ENCODE peak calls at places on chromosomes 16 and 17, in six cellular contexts. One of them, this sample, is unnamed.
A peak's percentile ranks its signal among the peaks of the same experiment; 100 is the strongest.

GRCh38 chr17:37833237-37833859 is 88.5 kb upstream of the HNF1B start:
- DNase-seq in kidney: no peak
- DNase-seq in cardiac muscle cell: no peak
- DNase-seq in transverse colon: peak; percentile 15
- DNase-seq in HCT116: no peak
- DNase-seq in astrocyte of the cerebellum: no peak
- DNase-seq in this sample: no peak

GRCh38 chr16:48000622-48001021 is 155.2 kb downstream of the ABCC12 start:
- DNase-seq in kidney: no peak
- DNase-seq in cardiac muscle cell: no peak
- DNase-seq in transverse colon: no peak
- DNase-seq in HCT116: no peak
- DNase-seq in astrocyte of the cerebellum: no peak
- DNase-seq in this sample: no peak

GRCh38 chr17:47917581-47917980 is 21.5 kb downstream of the SP2 start:
- DNase-seq in kidney: no peak
- DNase-seq in cardiac muscle cell: no peak
- DNase-seq in transverse colon: no peak
- DNase-seq in HCT116: no peak
- DNase-seq in astrocyte of the cerebellum: no peak
- DNase-seq in this sample: no peak

GRCh38 chr16:13895516-13895915 is 24.4 kb upstream of the ERCC4 start:
- DNase-seq in kidney: no peak
- DNase-seq in cardiac muscle cell: no peak
- DNase-seq in transverse colon: no peak
- DNase-seq in HCT116: no peak
- DNase-seq in astrocyte of the cerebellum: no peak
- DNase-seq in this sample: no peak

GRCh38 chr16:71407731-71408130 is 34.1 kb downstream of the TLE7 start:
- DNase-seq in kidney: no peak
- DNase-seq in cardiac muscle cell: no peak
- DNase-seq in transverse colon: no peak
- DNase-seq in HCT116: no peak
- DNase-seq in astrocyte of the cerebellum: no peak
- DNase-seq in this sample: no peak

GRCh38 chr17:6928193-6928592 is 67.7 kb upstream of the ALOX12 start:
- DNase-seq in kidney: no peak
- DNase-seq in cardiac muscle cell: no peak
- DNase-seq in transverse colon: no peak
- DNase-seq in HCT116: no peak
- DNase-seq in astrocyte of the cerebellum: no peak
- DNase-seq in this sample: no peak

GRCh38 chr17:4178651-4179050 is 35.7 kb downstream of the CYB5D2 start:
- DNase-seq in kidney: no peak
- DNase-seq in cardiac muscle cell: no peak
- DNase-seq in transverse colon: no peak
- DNase-seq in HCT116: no peak
- DNase-seq in astrocyte of the cerebellum: no peak
- DNase-seq in this sample: no peak

GRCh38 chr16:70805380-70805779 is 4.4 kb upstream of the VAC14 start:
- DNase-seq in kidney: no peak
- DNase-seq in cardiac muscle cell: no peak
- DNase-seq in transverse colon: no peak
- DNase-seq in HCT116: no peak
- DNase-seq in astrocyte of the cerebellum: no peak
- DNase-seq in this sample: no peak

GRCh38 chr16:62135903-62136302 is 99.7 kb upstream of the CDH8 start:
- DNase-seq in kidney: no peak
- DNase-seq in cardiac muscle cell: no peak
- DNase-seq in transverse colon: no peak
- DNase-seq in HCT116: no peak
- DNase-seq in astrocyte of the cerebellum: peak; percentile 86
- DNase-seq in this sample: no peak

GRCh38 chr16:79360267-79360666 is 240.3 kb downstream of the MAF start:
- DNase-seq in kidney: no peak
- DNase-seq in cardiac muscle cell: no peak
- DNase-seq in transverse colon: no peak
- DNase-seq in HCT116: no peak
- DNase-seq in astrocyte of the cerebellum: no peak
- DNase-seq in this sample: no peak

GRCh38 chr16:56262879-56263245 is 71.6 kb downstream of the GNAO1 start:
- DNase-seq in kidney: no peak
- DNase-seq in cardiac muscle cell: no peak
- DNase-seq in transverse colon: no peak
- DNase-seq in HCT116: no peak
- DNase-seq in astrocyte of the cerebellum: no peak
- DNase-seq in this sample: no peak

GRCh38 chr17:7440113-7440822 is 956 bp downstream of the FGF11 start:
- DNase-seq in kidney: peak; percentile 91
- DNase-seq in cardiac muscle cell: no peak
- DNase-seq in transverse colon: peak; percentile 67
- DNase-seq in HCT116: no peak
- DNase-seq in astrocyte of the cerebellum: no peak
- DNase-seq in this sample: peak; percentile 49

GRCh38 chr17:38867179-38867994 is 2.5 kb upstream of the LASP1 start:
- DNase-seq in kidney: no peak
- DNase-seq in cardiac muscle cell: peak; percentile 71
- DNase-seq in transverse colon: peak; percentile 57
- DNase-seq in HCT116: no peak
- DNase-seq in astrocyte of the cerebellum: no peak
- DNase-seq in this sample: peak; percentile 72

GRCh38 chr16:64791756-64792155 is 330.1 kb downstream of the CDH11 start:
- DNase-seq in kidney: no peak
- DNase-seq in cardiac muscle cell: peak; percentile 1
- DNase-seq in transverse colon: no peak
- DNase-seq in HCT116: no peak
- DNase-seq in astrocyte of the cerebellum: no peak
- DNase-seq in this sample: no peak

GRCh38 chr16:27362570-27363245 is 39.3 kb upstream of the IL21R start:
- DNase-seq in kidney: no peak
- DNase-seq in cardiac muscle cell: no peak
- DNase-seq in transverse colon: no peak
- DNase-seq in HCT116: no peak
- DNase-seq in astrocyte of the cerebellum: no peak
- DNase-seq in this sample: no peak

GRCh38 chr17:79389896-79390295 is 221.0 kb downstream of the RBFOX3 start:
- DNase-seq in kidney: no peak
- DNase-seq in cardiac muscle cell: no peak
- DNase-seq in transverse colon: no peak
- DNase-seq in HCT116: no peak
- DNase-seq in astrocyte of the cerebellum: no peak
- DNase-seq in this sample: no peak

GRCh38 chr17:61724777-61725176 is 133.8 kb upstream of the NACA2 start:
- DNase-seq in kidney: no peak
- DNase-seq in cardiac muscle cell: no peak
- DNase-seq in transverse colon: no peak
- DNase-seq in HCT116: no peak
- DNase-seq in astrocyte of the cerebellum: no peak
- DNase-seq in this sample: no peak

GRCh38 chr17:20179031-20179430 is 169.9 kb downstream of the SPECC1 start:
- DNase-seq in kidney: no peak
- DNase-seq in cardiac muscle cell: no peak
- DNase-seq in transverse colon: no peak
- DNase-seq in HCT116: no peak
- DNase-seq in astrocyte of the cerebellum: no peak
- DNase-seq in this sample: no peak

GRCh38 chr17:49557204-49558024 is 18.3 kb upstream of the NXPH3 start:
- DNase-seq in kidney: no peak
- DNase-seq in cardiac muscle cell: peak; percentile 73
- DNase-seq in transverse colon: no peak
- DNase-seq in HCT116: peak; percentile 85
- DNase-seq in astrocyte of the cerebellum: peak; percentile 23
- DNase-seq in this sample: no peak

GRCh38 chr16:25626172-25626571 is 65.6 kb upstream of the HS3ST4 start:
- DNase-seq in kidney: no peak
- DNase-seq in cardiac muscle cell: no peak
- DNase-seq in transverse colon: no peak
- DNase-seq in HCT116: no peak
- DNase-seq in astrocyte of the cerebellum: no peak
- DNase-seq in this sample: no peak

GRCh38 chr16:58236831-58237230 is 38.9 kb upstream of the CSNK2A2 start:
- DNase-seq in kidney: no peak
- DNase-seq in cardiac muscle cell: no peak
- DNase-seq in transverse colon: no peak
- DNase-seq in HCT116: no peak
- DNase-seq in astrocyte of the cerebellum: no peak
- DNase-seq in this sample: no peak

GRCh38 chr16:56625140-56625942 is at the start of gene MT1E:
- DNase-seq in kidney: peak; percentile 92
- DNase-seq in cardiac muscle cell: peak; percentile 88
- DNase-seq in transverse colon: peak; percentile 83
- DNase-seq in HCT116: peak; percentile 77
- DNase-seq in astrocyte of the cerebellum: no peak
- DNase-seq in this sample: peak; percentile 90

GRCh38 chr17:72502940-72503341 is 382.1 kb downstream of the SOX9 start:
- DNase-seq in kidney: no peak
- DNase-seq in cardiac muscle cell: peak; percentile 50
- DNase-seq in transverse colon: no peak
- DNase-seq in HCT116: no peak
- DNase-seq in astrocyte of the cerebellum: no peak
- DNase-seq in this sample: no peak

GRCh38 chr17:81365601-81366585 is 29.4 kb upstream of the BAHCC1 start:
- DNase-seq in kidney: peak; percentile 91
- DNase-seq in cardiac muscle cell: peak; percentile 86
- DNase-seq in transverse colon: peak; percentile 83
- DNase-seq in HCT116: peak; percentile 89
- DNase-seq in astrocyte of the cerebellum: peak; percentile 90
- DNase-seq in this sample: peak; percentile 83

GRCh38 chr16:66800856-66801255 is 528 bp downstream of the TERB1 start:
- DNase-seq in kidney: no peak
- DNase-seq in cardiac muscle cell: no peak
- DNase-seq in transverse colon: no peak
- DNase-seq in HCT116: no peak
- DNase-seq in astrocyte of the cerebellum: no peak
- DNase-seq in this sample: no peak

GRCh38 chr16:72066747-72067146 is 3.7 kb downstream of the HPR start:
- DNase-seq in kidney: no peak
- DNase-seq in cardiac muscle cell: peak; percentile 64
- DNase-seq in transverse colon: no peak
- DNase-seq in HCT116: peak; percentile 13
- DNase-seq in astrocyte of the cerebellum: peak; percentile 18
- DNase-seq in this sample: no peak

GRCh38 chr17:7242717-7243576 is 698 bp upstream of the GABARAP start:
- DNase-seq in kidney: peak; percentile 99
- DNase-seq in cardiac muscle cell: peak; percentile 98
- DNase-seq in transverse colon: peak; percentile 97
- DNase-seq in HCT116: peak; percentile 95
- DNase-seq in astrocyte of the cerebellum: peak; percentile 92
- DNase-seq in this sample: peak; percentile 97

GRCh38 chr16:66324785-66325184 is 41.7 kb upstream of the CDH5 start:
- DNase-seq in kidney: peak; percentile 49
- DNase-seq in cardiac muscle cell: peak; percentile 32
- DNase-seq in transverse colon: no peak
- DNase-seq in HCT116: peak; percentile 21
- DNase-seq in astrocyte of the cerebellum: no peak
- DNase-seq in this sample: no peak

GRCh38 chr17:6666077-6666521 is 14.5 kb downstream of the C17orf100 start:
- DNase-seq in kidney: peak; percentile 86
- DNase-seq in cardiac muscle cell: peak; percentile 89
- DNase-seq in transverse colon: peak; percentile 66
- DNase-seq in HCT116: peak; percentile 81
- DNase-seq in astrocyte of the cerebellum: peak; percentile 74
- DNase-seq in this sample: peak; percentile 63

GRCh38 chr17:46832306-46832895 is 13.9 kb upstream of the WNT3 start:
- DNase-seq in kidney: no peak
- DNase-seq in cardiac muscle cell: no peak
- DNase-seq in transverse colon: no peak
- DNase-seq in HCT116: no peak
- DNase-seq in astrocyte of the cerebellum: no peak
- DNase-seq in this sample: no peak
- H3K4me3 ChIP-seq in kidney: no peak overlapping the region
- H3K4me3 ChIP-seq in cardiac muscle cell: no peak overlapping the region
- H3K4me3 ChIP-seq in transverse colon: no peak overlapping the region
- H3K4me3 ChIP-seq in HCT116: no peak overlapping the region
- H3K4me3 ChIP-seq in astrocyte of the cerebellum: no peak overlapping the region
- H3K4me3 ChIP-seq in this sample: no peak overlapping the region

GRCh38 chr17:14833201-14833773 is 431.8 kb downstream of the PMP22 start:
- DNase-seq in kidney: no peak
- DNase-seq in cardiac muscle cell: peak; percentile 69
- DNase-seq in transverse colon: no peak
- DNase-seq in HCT116: no peak
- DNase-seq in astrocyte of the cerebellum: peak; percentile 11
- DNase-seq in this sample: no peak
- H3K4me3 ChIP-seq in kidney: no peak overlapping the region
- H3K4me3 ChIP-seq in cardiac muscle cell: no peak overlapping the region
- H3K4me3 ChIP-seq in transverse colon: no peak overlapping the region
- H3K4me3 ChIP-seq in HCT116: no peak overlapping the region
- H3K4me3 ChIP-seq in astrocyte of the cerebellum: no peak overlapping the region
- H3K4me3 ChIP-seq in this sample: no peak overlapping the region

DNA sequence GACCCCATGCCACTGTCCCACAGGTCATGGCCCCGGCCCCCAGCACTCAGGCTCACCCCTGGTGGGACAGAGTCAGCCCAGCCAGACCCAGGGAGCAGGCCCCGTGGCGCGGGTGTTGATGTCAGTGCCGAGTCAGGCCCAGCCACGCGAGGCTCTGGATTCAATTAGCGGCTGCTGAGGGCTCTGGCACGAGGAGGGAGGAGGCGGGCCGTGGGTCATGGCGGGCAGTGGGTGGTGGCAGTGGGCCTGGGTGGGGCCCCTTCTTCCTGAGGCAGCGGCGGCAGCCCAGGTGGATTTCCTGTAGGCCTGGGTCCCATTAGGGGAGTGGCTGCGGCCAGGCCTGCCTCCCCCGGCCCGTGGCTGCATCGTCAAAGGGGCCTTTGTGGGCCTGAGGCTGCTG is 12.8 kb downstream of the VASN start:
- DNase-seq in kidney: no peak
- DNase-seq in cardiac muscle cell: no peak
- DNase-seq in transverse colon: no peak
- DNase-seq in HCT116: no peak
- DNase-seq in astrocyte of the cerebellum: no peak
- DNase-seq in this sample: peak; percentile 59
- H3K4me3 ChIP-seq in kidney: no peak overlapping the region
- H3K4me3 ChIP-seq in cardiac muscle cell: no peak overlapping the region
- H3K4me3 ChIP-seq in transverse colon: no peak overlapping the region
- H3K4me3 ChIP-seq in HCT116: no peak overlapping the region
- H3K4me3 ChIP-seq in astrocyte of the cerebellum: no peak overlapping the region
- H3K4me3 ChIP-seq in this sample: no peak overlapping the region

DNA sequence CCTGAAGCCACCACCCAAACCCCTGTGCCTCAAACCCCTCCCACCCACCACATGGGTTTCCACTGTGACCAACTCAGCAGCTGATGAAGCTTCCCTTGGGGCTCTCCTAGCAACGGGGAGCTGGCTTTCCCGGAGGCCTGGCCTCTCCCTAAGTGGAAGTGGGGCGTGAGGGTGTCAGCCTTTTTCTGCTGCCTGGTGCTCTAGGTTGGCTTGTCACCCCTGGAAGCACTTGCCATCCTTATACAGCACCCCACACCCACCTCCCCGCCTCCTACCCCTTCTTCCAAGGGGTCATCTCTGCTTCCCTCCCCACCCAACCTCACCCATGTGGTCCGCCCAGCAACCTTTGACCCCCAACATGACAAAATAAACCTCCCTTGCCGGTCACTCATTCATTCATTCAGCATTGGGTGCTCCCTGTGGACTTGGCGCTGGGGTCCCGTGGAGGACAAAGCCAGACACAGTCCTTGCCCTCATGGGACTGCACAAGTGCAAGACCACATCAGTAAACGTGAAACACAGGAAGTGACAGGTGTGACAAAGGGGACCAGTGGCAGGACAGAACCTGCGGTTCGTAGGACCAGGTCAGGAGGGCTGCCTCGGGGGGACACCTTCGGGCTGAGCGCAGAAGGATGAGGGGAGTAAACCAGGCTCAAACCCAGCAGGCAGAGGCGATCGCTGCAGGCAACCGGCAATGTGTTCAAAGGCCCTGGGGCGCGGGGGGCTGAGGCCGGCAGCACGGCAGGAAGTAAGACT is 185.2 kb downstream of the SEC14L1 start:
- DNase-seq in kidney: peak; percentile 78
- DNase-seq in cardiac muscle cell: no peak
- DNase-seq in transverse colon: peak; percentile 30
- DNase-seq in HCT116: no peak
- DNase-seq in astrocyte of the cerebellum: no peak
- DNase-seq in this sample: peak; percentile 40
- H3K4me3 ChIP-seq in kidney: no peak overlapping the region
- H3K4me3 ChIP-seq in cardiac muscle cell: no peak overlapping the region
- H3K4me3 ChIP-seq in transverse colon: no peak overlapping the region
- H3K4me3 ChIP-seq in HCT116: no peak overlapping the region
- H3K4me3 ChIP-seq in astrocyte of the cerebellum: no peak overlapping the region
- H3K4me3 ChIP-seq in this sample: no peak overlapping the region

This sample was measured in mucosa of descending colon.